ENCODE peak calls at places on chromosome 9, in four cellular contexts. W is IMR-90, N is ovary, C is activated T-helper 1 cell treated with Interleukin-2 at 50 U/mL for 16 hours. G is an unnamed sample.

GRCh38 chr9:9917400-9917799 is 695.4 kb downstream of the PTPRD start:
- DNase-seq in W (no peak), N (no peak), C (no peak), G (no peak)

GRCh38 chr9:128249914-128250838 is 25.6 kb downstream of the GOLGA2 start:
- DNase-seq in W (peak; percentile 33), N (peak; percentile 76), C (peak; percentile 97), G (peak; percentile 48)

GRCh38 chr9:9774471-9774870 is 838.3 kb downstream of the PTPRD start:
- DNase-seq in W (no peak), N (no peak), C (no peak), G (no peak)

GRCh38 chr9:136650648-136651047 is 12.1 kb upstream of the EGFL7 start:
- DNase-seq in W (no peak), N (no peak), C (no peak), G (no peak)

GRCh38 chr9:126939821-126940221 is 25.2 kb downstream of the RALGPS1 start:
- DNase-seq in W (no peak), N (no peak), C (no peak), G (no peak)

GRCh38 chr9:127225747-127226646 is 38.6 kb upstream of the GARNL3 start:
- DNase-seq in W (peak; percentile 17), N (peak; percentile 52), C (no peak), G (no peak)

GRCh38 chr9:129889936-129890717 is 54.9 kb downstream of the USP20 start:
- DNase-seq in W (no peak), N (no peak), C (no peak), G (no peak)

GRCh38 chr9:15310448-15310847 is 3.4 kb upstream of the TTC39B start:
- DNase-seq in W (no peak), N (no peak), C (no peak), G (no peak)

GRCh38 chr9:129131300-129132145 is 20.3 kb downstream of the PTPA start:
- DNase-seq in W (peak; percentile 55), N (peak; percentile 83), C (peak; percentile 69), G (peak; percentile 68)

GRCh38 chr9:126298319-126298801 is 28.3 kb upstream of the MVB12B start:
- DNase-seq in W (no peak), N (no peak), C (no peak), G (peak; percentile 81)

GRCh38 chr9:112620998-112621694 is 96.8 kb downstream of the INIP start:
- DNase-seq in W (no peak), N (no peak), C (no peak), G (no peak)

GRCh38 chr9:96219615-96220257 is 82.2 kb downstream of the HSD17B3 start:
- DNase-seq in W (no peak), N (peak; percentile 71), C (no peak), G (no peak)

GRCh38 chr9:123338710-123339665 is 17.0 kb upstream of the CRB2 start:
- DNase-seq in W (no peak), N (no peak), C (peak; percentile 9), G (no peak)

GRCh38 chr9:111236337-111236736 is 93.7 kb downstream of the OR2K2 start:
- DNase-seq in W (peak; percentile 37), N (no peak), C (no peak), G (peak; percentile 69)

GRCh38 chr9:89605181-89606048 is 603 bp downstream of the GADD45G start:
- DNase-seq in W (peak; percentile 19), N (peak; percentile 69), C (peak; percentile 26), G (peak; percentile 60)

GRCh38 chr9:15403155-15403554 is 19.5 kb upstream of the SNAPC3 start:
- DNase-seq in W (no peak), N (no peak), C (no peak), G (peak; percentile 18)

GRCh38 chr9:81772144-81772543 is 82.8 kb upstream of the TLE1 start:
- DNase-seq in W (peak; percentile 49), N (no peak), C (no peak), G (no peak)

GRCh38 chr9:6243746-6244145 is 28.1 kb downstream of the IL33 start:
- DNase-seq in W (peak; percentile 52), N (no peak), C (no peak), G (peak; percentile 15)

GRCh38 chr9:129384887-129385614 is 207.0 kb upstream of the IER5L start:
- DNase-seq in W (no peak), N (no peak), C (no peak), G (no peak)

GRCh38 chr9:92657296-92658094 is 12.4 kb downstream of the IPPK start:
- DNase-seq in W (no peak), N (no peak), C (no peak), G (no peak)

GRCh38 chr9:128258326-128258725 is 17.5 kb downstream of the GOLGA2 start:
- DNase-seq in W (no peak), N (no peak), C (no peak), G (no peak)

GRCh38 chr9:33782395-33783152 is 12.8 kb upstream of the PRSS3 start:
- DNase-seq in W (peak; percentile 87), N (no peak), C (no peak), G (no peak)

GRCh38 chr9:17795708-17796107 is 216.8 kb downstream of the SH3GL2 start:
- DNase-seq in W (no peak), N (no peak), C (no peak), G (no peak)

GRCh38 chr9:104842698-104843097 is 78.8 kb downstream of the NIPSNAP3B start:
- DNase-seq in W (no peak), N (no peak), C (no peak), G (no peak)

GRCh38 chr9:35076848-35077247 is 2.9 kb downstream of the FANCG start:
- DNase-seq in W (no peak), N (no peak), C (no peak), G (no peak)

GRCh38 chr9:93091453-93092081 is 4.5 kb upstream of the CARD19 start:
- DNase-seq in W (peak; percentile 90), N (peak; percentile 62), C (no peak), G (no peak)

GRCh38 chr9:14910178-14910805 is at the start of gene FREM1:
- DNase-seq in W (no peak), N (peak; percentile 31), C (no peak), G (peak; percentile 88)

GRCh38 chr9:128892223-128892892 is 10.4 kb downstream of the LRRC8A start:
- DNase-seq in W (peak; percentile 81), N (peak; percentile 93), C (no peak), G (peak; percentile 53)

GRCh38 chr9:126317513-126317912 is 9.1 kb upstream of the MVB12B start:
- DNase-seq in W (peak; percentile 25), N (no peak), C (peak; percentile 10), G (no peak)

GRCh38 chr9:3585616-3586015 is 59.8 kb upstream of the RFX3 start:
- DNase-seq in W (no peak), N (no peak), C (no peak), G (no peak)

GRCh38 chr9:137237759-137238726 is 3.0 kb upstream of the TUBB4B start:
- DNase-seq in W (no peak), N (no peak), C (no peak), G (peak; percentile 93)

GRCh38 chr9:75185585-75186170 is 97.4 kb downstream of the OSTF1 start:
- DNase-seq in W (no peak), N (no peak), C (peak; percentile 10), G (peak; percentile 72)

GRCh38 chr9:70131296-70131695 is 87.6 kb downstream of the MAMDC2 start:
- DNase-seq in W (no peak), N (no peak), C (no peak), G (no peak)

GRCh38 chr9:134341306-134341705 is 15.1 kb downstream of the RXRA start:
- DNase-seq in W (no peak), N (no peak), C (no peak), G (no peak)

GRCh38 chr9:87148391-87149237 is 201.3 kb upstream of the GAS1 start:
- DNase-seq in W (peak; percentile 75), N (peak; percentile 74), C (no peak), G (peak; percentile 88)

GRCh38 chr9:112921549-112921948 is 30.9 kb upstream of the SLC46A2 start:
- DNase-seq in W (peak; percentile 63), N (no peak), C (no peak), G (peak; percentile 47)

G was measured in SJCRH30.